ENCODE peak calls at places on chromosomes 7 and 10, in nine cellular contexts. C is heart right ventricle, D is fibroblast of lung, L is DND-41, I is lower leg skin, B is transverse colon, X is Calu3, Z is GM06990, A is tibial nerve. Y is an unnamed sample.

GRCh38 chr7:99499356-99499712 is 747 bp downstream of the ZNF394 start:
- DNase-seq in A (no peak), L (no peak), X (no peak), C (no peak), I (no peak), D (no peak), B (no peak), Z (no peak), Y (no peak)

GRCh38 chr7:46156039-46156438 is 235.0 kb upstream of the IGFBP3 start:
- DNase-seq in Z (no peak), I (no peak), L (no peak), A (no peak), C (no peak), X (no peak), D (no peak), B (no peak), Y (no peak)

GRCh38 chr10:118542205-118542604 is 53.2 kb downstream of the PRLHR start:
- DNase-seq in B (no peak), I (no peak), L (no peak), X (no peak), C (no peak), Z (no peak), D (no peak), A (no peak), Y (no peak)

GRCh38 chr7:103445228-103446020 is 583 bp downstream of the SLC26A5 start:
- DNase-seq in B (no peak), C (no peak), I (no peak), A (no peak), L (no peak), D (no peak), Z (peak), X (no peak), Y (no peak)

GRCh38 chr10:19031763-19032162 is 16.8 kb upstream of the MALRD1 start:
- DNase-seq in X (no peak), C (no peak), I (no peak), B (no peak), D (no peak), A (no peak), Z (no peak), L (no peak), Y (no peak)

GRCh38 chr7:115775981-115776380 is 254.6 kb downstream of the TFEC start:
- DNase-seq in B (no peak), C (no peak), I (no peak), D (no peak), X (peak), Z (no peak), A (no peak), L (no peak), Y (no peak)

GRCh38 chr7:74656421-74656910 is 1.1 kb upstream of the GTF2I start:
- DNase-seq in C (peak), I (no peak), A (no peak), Z (peak), B (peak), X (peak), D (peak), L (peak), Y (peak)

GRCh38 chr7:131236318-131236672 is 91.4 kb upstream of the MKLN1 start:
- DNase-seq in I (no peak), B (no peak), Z (no peak), A (no peak), D (no peak), X (no peak), L (no peak), C (no peak), Y (no peak)

GRCh38 chr7:73827568-73828106 is 3.2 kb upstream of the CLDN4 start:
- DNase-seq in C (no peak), Z (no peak), D (no peak), B (peak), I (peak), L (peak), X (peak), A (no peak), Y (no peak)

GRCh38 chr7:6155596-6155995 is 116.8 kb downstream of the CYTH3 start:
- DNase-seq in L (no peak), Z (no peak), A (no peak), B (no peak), D (no peak), C (no peak), I (peak), X (no peak), Y (no peak)

GRCh38 chr7:111835066-111835465 is 272.8 kb upstream of the IMMP2L start:
- DNase-seq in C (no peak), B (no peak), X (no peak), Z (no peak), A (no peak), I (no peak), L (no peak), D (peak), Y (no peak)

GRCh38 chr7:28181921-28182517 is 1.4 kb upstream of the JAZF1 start:
- DNase-seq in A (no peak), D (no peak), I (no peak), Z (no peak), X (no peak), L (no peak), B (no peak), C (peak), Y (no peak)

GRCh38 chr10:22617516-22617915 is 96.9 kb downstream of the PIP4K2A start:
- DNase-seq in A (no peak), D (no peak), L (peak), C (no peak), X (no peak), Z (no peak), B (no peak), I (no peak), Y (peak)
- TF ChIP-seq CTCF in A (no peak), D (no peak), L (peak), C (no peak), X (no peak), Z (peak), B (no peak), I (no peak), Y (no peak)

DNA sequence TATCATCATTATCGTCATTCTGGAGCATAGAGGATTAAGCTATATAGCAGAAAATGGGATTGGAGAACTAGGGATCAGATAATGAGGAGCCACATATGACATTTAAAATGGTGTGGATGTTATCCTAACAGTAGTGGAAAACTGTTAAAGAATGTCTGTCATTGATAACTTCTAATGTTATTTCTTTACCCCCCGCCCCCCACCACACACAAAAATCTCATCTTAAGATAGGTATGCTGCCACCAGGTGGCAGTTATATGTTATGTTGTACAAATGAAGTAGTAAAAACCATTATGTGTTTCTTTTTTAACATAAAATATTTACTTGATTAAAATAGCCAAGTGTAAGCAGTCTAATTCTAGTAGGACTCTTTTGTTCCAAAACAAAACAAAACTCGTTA is 13.0 kb downstream of the AKAP9 start:
- DNase-seq in D (peak), B (no peak), X (no peak), L (no peak), I (no peak), Z (no peak), C (no peak), A (no peak), Y (peak)
- TF ChIP-seq CTCF in D (no peak), B (no peak), X (peak), L (peak), I (no peak), Z (peak), C (no peak), A (no peak), Y (no peak)

GRCh38 chr7:43727003-43727402 is 2.3 kb downstream of the COA1 start:
- DNase-seq in D (no peak), I (no peak), Z (no peak), B (no peak), A (no peak), C (no peak), X (no peak), L (no peak), Y (no peak)

GRCh38 chr7:43727494-43727893 is 1.8 kb downstream of the COA1 start:
- DNase-seq in L (no peak), D (no peak), X (no peak), C (no peak), B (no peak), A (no peak), Z (no peak), I (no peak), Y (no peak)

GRCh38 chr7:43726466-43726865 is 2.9 kb downstream of the COA1 start:
- DNase-seq in D (peak), L (no peak), I (no peak), Z (no peak), A (no peak), X (no peak), C (no peak), B (no peak), Y (no peak)

GRCh38 chr7:43729924-43730248 is 563 bp upstream of the COA1 start:
- DNase-seq in A (no peak), B (no peak), D (no peak), X (no peak), I (no peak), L (no peak), Z (no peak), C (no peak), Y (no peak)

GRCh38 chr7:43729214-43729923 is at the start of gene COA1:
- DNase-seq in D (peak), A (peak), L (peak), C (peak), I (peak), Z (peak), B (peak), X (peak), Y (peak)
- TF ChIP-seq CTCF in D (peak), A (no peak), L (peak), C (no peak), I (no peak), Z (peak), B (peak), X (no peak), Y (peak)

DNA sequence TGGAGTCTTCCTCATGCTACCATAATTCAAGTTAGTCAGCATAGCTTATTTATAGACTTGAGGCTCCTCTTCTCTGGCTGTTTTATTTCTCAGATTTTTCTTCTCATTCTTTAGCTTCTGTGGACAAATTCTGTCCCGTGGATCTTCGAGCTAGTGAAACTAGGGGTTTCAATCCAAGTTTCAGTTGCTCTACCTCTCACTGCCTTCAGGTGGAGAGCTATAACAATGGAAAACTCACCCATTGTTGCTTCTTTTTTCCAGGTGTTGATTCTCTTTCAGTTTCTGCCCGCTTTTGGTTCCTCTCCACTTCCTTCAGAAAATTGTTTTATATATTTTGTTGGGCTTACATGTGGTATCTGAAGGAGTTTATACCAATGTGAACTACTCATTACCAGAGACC is 266.0 kb downstream of the TCF7L2 start:
- DNase-seq in Z (no peak), B (no peak), X (no peak), A (no peak), C (no peak), L (no peak), I (no peak), D (no peak), Y (no peak)
- TF ChIP-seq CTCF in Z (no peak), B (no peak), X (no peak), A (no peak), C (no peak), L (peak), I (no peak), D (peak), Y (no peak)

GRCh38 chr10:104057717-104058116 is 28.0 kb downstream of the COL17A1 start:
- DNase-seq in C (no peak), B (no peak), Z (no peak), D (no peak), A (no peak), I (peak), L (no peak), X (no peak), Y (no peak)
- TF ChIP-seq CTCF in C (no peak), B (no peak), Z (no peak), D (no peak), A (no peak), I (no peak), L (no peak), X (no peak), Y (no peak)

GRCh38 chr10:105181616-105182015 is 540.5 kb downstream of the SORCS3 start:
- DNase-seq in Z (no peak), L (no peak), C (no peak), A (no peak), I (no peak), X (no peak), D (no peak), B (no peak), Y (no peak)
- TF ChIP-seq CTCF in Z (no peak), L (no peak), C (no peak), A (no peak), I (no peak), X (no peak), D (no peak), B (no peak), Y (no peak)

DNA sequence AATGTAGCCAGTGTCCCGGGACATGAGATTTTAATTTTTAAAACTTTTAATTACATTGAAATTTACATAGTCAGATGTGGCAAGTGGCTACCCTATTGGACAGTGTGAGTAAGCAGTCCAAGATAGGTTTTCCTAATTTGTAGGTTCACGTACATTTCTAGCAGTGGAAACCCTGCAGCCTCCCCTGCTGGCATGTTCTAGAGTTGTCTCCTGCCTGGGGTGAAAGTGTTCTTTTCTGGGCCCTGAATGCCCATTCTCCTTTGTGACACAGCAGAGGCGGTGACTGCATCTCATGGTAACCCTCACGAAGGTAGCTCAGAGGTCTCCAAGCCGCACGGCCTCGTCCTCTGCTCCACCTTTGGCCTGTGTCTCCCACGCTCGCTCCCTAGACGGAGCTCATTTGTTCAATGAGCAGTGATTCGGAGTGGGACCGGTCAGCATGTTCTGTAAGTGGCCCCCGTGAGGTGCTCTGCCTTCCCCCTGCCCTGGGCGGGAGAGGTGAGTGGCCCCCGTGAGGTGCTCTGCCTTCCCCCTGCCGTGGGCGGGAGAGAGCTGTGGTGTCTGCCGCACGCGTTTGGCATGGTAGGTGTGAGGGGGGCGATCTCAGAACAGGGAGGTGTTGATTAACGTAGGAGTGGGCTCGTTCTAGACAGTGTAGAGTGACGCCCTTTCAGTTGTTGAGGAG is 18.0 kb downstream of the WDR37 start:
- DNase-seq in I (no peak), C (no peak), X (no peak), A (no peak), Z (no peak), L (no peak), D (no peak), B (no peak), Y (peak)
- TF ChIP-seq CTCF in I (no peak), C (no peak), X (no peak), A (no peak), Z (peak), L (peak), D (no peak), B (no peak), Y (peak)

GRCh38 chr10:92419740-92420553 is 129.0 kb downstream of the MARCHF5 start:
- DNase-seq in Z (no peak), B (peak), A (peak), C (peak), X (no peak), L (no peak), D (peak), I (no peak), Y (peak)
- TF ChIP-seq CTCF in Z (no peak), B (peak), A (peak), C (peak), X (no peak), L (no peak), D (peak), I (no peak), Y (no peak)

GRCh38 chr7:48875300-48875916 is 48.9 kb upstream of the CDC14C start:
- DNase-seq in L (no peak), B (peak), X (peak), I (no peak), Z (no peak), A (no peak), D (peak), C (peak), Y (peak)
- TF ChIP-seq CTCF in L (peak), B (peak), X (peak), I (no peak), Z (peak), A (peak), D (peak), C (peak), Y (no peak)